ENCODE peak calls at places on chromosomes 2 and 18, in five cellular contexts. One of them, this sample, is unnamed.

GRCh38 chr2:195633974-195634373 is 23.1 kb upstream of the SLC39A10 start:
- DNase-seq in hippocampal formation: no peak
- DNase-seq in AG04450: no peak
- DNase-seq in GM13976: no peak
- DNase-seq in HuH-7: no peak
- DNase-seq in this sample: no peak

GRCh38 chr2:144456680-144457079 is 63.2 kb downstream of the ZEB2 start:
- DNase-seq in HuH-7: peak
- DNase-seq in hippocampal formation: no peak
- DNase-seq in AG04450: peak
- DNase-seq in GM13976: no peak
- DNase-seq in this sample: peak

GRCh38 chr2:169824373-169825333 is at the start of gene METTL5:
- DNase-seq in GM13976: peak
- DNase-seq in AG04450: peak
- DNase-seq in hippocampal formation: peak
- DNase-seq in HuH-7: peak
- DNase-seq in this sample: peak

GRCh38 chr2:26559044-26559405 is 81.1 kb upstream of the OTOF start:
- DNase-seq in GM13976: no peak
- DNase-seq in AG04450: no peak
- DNase-seq in HuH-7: no peak
- DNase-seq in hippocampal formation: no peak
- DNase-seq in this sample: no peak

GRCh38 chr2:229220254-229220653 is 50.8 kb downstream of the PID1 start:
- DNase-seq in GM13976: no peak
- DNase-seq in hippocampal formation: no peak
- DNase-seq in AG04450: no peak
- DNase-seq in HuH-7: no peak
- DNase-seq in this sample: no peak

GRCh38 chr2:8642332-8643078 is 39.4 kb upstream of the ID2 start:
- DNase-seq in GM13976: no peak
- DNase-seq in AG04450: no peak
- DNase-seq in HuH-7: no peak
- DNase-seq in hippocampal formation: no peak
- DNase-seq in this sample: no peak

GRCh38 chr2:8144131-8144631 is 537.7 kb upstream of the ID2 start:
- DNase-seq in GM13976: no peak
- DNase-seq in AG04450: no peak
- DNase-seq in HuH-7: no peak
- DNase-seq in hippocampal formation: no peak
- DNase-seq in this sample: no peak

GRCh38 chr2:200742426-200742825 is 69.3 kb upstream of the BZW1 start:
- DNase-seq in HuH-7: no peak
- DNase-seq in GM13976: no peak
- DNase-seq in hippocampal formation: no peak
- DNase-seq in AG04450: no peak
- DNase-seq in this sample: no peak

GRCh38 chr2:239026711-239027430 is 179.0 kb downstream of the TWIST2 start:
- DNase-seq in AG04450: no peak
- DNase-seq in HuH-7: no peak
- DNase-seq in hippocampal formation: no peak
- DNase-seq in GM13976: no peak
- DNase-seq in this sample: no peak

GRCh38 chr2:10393648-10393982 is 54.5 kb downstream of the ODC1 start:
- DNase-seq in GM13976: no peak
- DNase-seq in AG04450: no peak
- DNase-seq in HuH-7: no peak
- DNase-seq in hippocampal formation: no peak
- DNase-seq in this sample: no peak

GRCh38 chr2:98269274-98269673 is 77.0 kb upstream of the CNGA3 start:
- DNase-seq in HuH-7: peak
- DNase-seq in GM13976: peak
- DNase-seq in hippocampal formation: peak
- DNase-seq in AG04450: peak
- DNase-seq in this sample: peak

GRCh38 chr2:104758199-104758620 is 95.7 kb upstream of the POU3F3 start:
- DNase-seq in HuH-7: no peak
- DNase-seq in hippocampal formation: peak
- DNase-seq in GM13976: no peak
- DNase-seq in AG04450: no peak
- DNase-seq in this sample: peak

GRCh38 chr18:48676756-48677368 is 138.0 kb downstream of the CTIF start:
- DNase-seq in HuH-7: peak
- DNase-seq in GM13976: peak
- DNase-seq in hippocampal formation: peak
- DNase-seq in AG04450: no peak
- DNase-seq in this sample: peak

GRCh38 chr2:44776924-44777480 is 164.5 kb upstream of the SIX3 start:
- DNase-seq in AG04450: no peak
- DNase-seq in GM13976: no peak
- DNase-seq in hippocampal formation: no peak
- DNase-seq in HuH-7: no peak
- DNase-seq in this sample: no peak

GRCh38 chr2:47783491-47784330 is 766 bp downstream of the MSH6 start:
- DNase-seq in GM13976: peak
- DNase-seq in HuH-7: peak
- DNase-seq in AG04450: no peak
- DNase-seq in hippocampal formation: peak
- DNase-seq in this sample: peak

GRCh38 chr2:138959031-138959430 is 178.8 kb upstream of the NXPH2 start:
- DNase-seq in hippocampal formation: no peak
- DNase-seq in AG04450: no peak
- DNase-seq in HuH-7: no peak
- DNase-seq in GM13976: no peak
- DNase-seq in this sample: no peak

GRCh38 chr2:52416340-52416739 is 1351.3 kb upstream of the CHAC2 start:
- DNase-seq in AG04450: no peak
- DNase-seq in hippocampal formation: no peak
- DNase-seq in HuH-7: no peak
- DNase-seq in GM13976: no peak
- DNase-seq in this sample: no peak

GRCh38 chr2:71479261-71479660 is 25.9 kb downstream of the DYSF start:
- DNase-seq in HuH-7: no peak
- DNase-seq in GM13976: no peak
- DNase-seq in hippocampal formation: no peak
- DNase-seq in AG04450: no peak
- DNase-seq in this sample: no peak

GRCh38 chr2:190585000-190585678 is 50.6 kb upstream of the NEMP2 start:
- DNase-seq in hippocampal formation: no peak
- DNase-seq in AG04450: no peak
- DNase-seq in GM13976: no peak
- DNase-seq in HuH-7: no peak
- DNase-seq in this sample: no peak

GRCh38 chr2:230885467-230886130 is 20.9 kb downstream of the ITM2C start:
- DNase-seq in hippocampal formation: peak
- DNase-seq in AG04450: peak
- DNase-seq in GM13976: peak
- DNase-seq in HuH-7: no peak
- DNase-seq in this sample: peak

GRCh38 chr18:76433788-76434187 is 61.3 kb downstream of the ZNF516 start:
- DNase-seq in hippocampal formation: no peak
- DNase-seq in AG04450: no peak
- DNase-seq in GM13976: no peak
- DNase-seq in HuH-7: no peak
- DNase-seq in this sample: no peak

GRCh38 chr2:113707106-113707505 is 49.3 kb downstream of the SLC35F5 start:
- DNase-seq in GM13976: no peak
- DNase-seq in hippocampal formation: no peak
- DNase-seq in AG04450: no peak
- DNase-seq in HuH-7: no peak
- DNase-seq in this sample: no peak

GRCh38 chr2:71581015-71581414 is 127.7 kb downstream of the DYSF start:
- DNase-seq in hippocampal formation: no peak
- DNase-seq in AG04450: no peak
- DNase-seq in HuH-7: no peak
- DNase-seq in GM13976: no peak
- DNase-seq in this sample: peak

GRCh38 chr18:77098033-77098432 is 34.5 kb downstream of the MBP start:
- DNase-seq in GM13976: no peak
- DNase-seq in hippocampal formation: no peak
- DNase-seq in HuH-7: no peak
- DNase-seq in AG04450: no peak
- DNase-seq in this sample: peak

GRCh38 chr2:112000399-112001135 is 54.5 kb upstream of the TMEM87B start:
- DNase-seq in hippocampal formation: no peak
- DNase-seq in AG04450: no peak
- DNase-seq in HuH-7: no peak
- DNase-seq in GM13976: no peak
- DNase-seq in this sample: no peak

GRCh38 chr18:31500161-31500688 is 2.2 kb downstream of the DSG2 start:
- DNase-seq in GM13976: peak
- DNase-seq in AG04450: no peak
- DNase-seq in HuH-7: no peak
- DNase-seq in hippocampal formation: no peak
- DNase-seq in this sample: no peak

GRCh38 chr2:239058746-239059145 is 210.9 kb downstream of the TWIST2 start:
- DNase-seq in AG04450: no peak
- DNase-seq in hippocampal formation: no peak
- DNase-seq in HuH-7: no peak
- DNase-seq in GM13976: no peak
- DNase-seq in this sample: no peak

GRCh38 chr2:239035361-239035814 is 187.5 kb downstream of the TWIST2 start:
- DNase-seq in HuH-7: peak
- DNase-seq in AG04450: no peak
- DNase-seq in hippocampal formation: no peak
- DNase-seq in GM13976: peak
- DNase-seq in this sample: no peak

GRCh38 chr2:64260817-64261216 is 116.6 kb upstream of the PELI1 start:
- DNase-seq in GM13976: peak
- DNase-seq in AG04450: no peak
- DNase-seq in hippocampal formation: peak
- DNase-seq in HuH-7: no peak
- DNase-seq in this sample: no peak

GRCh38 chr2:197184959-197185586 is 125.5 kb downstream of the ANKRD44 start:
- DNase-seq in GM13976: no peak
- DNase-seq in hippocampal formation: no peak
- DNase-seq in HuH-7: no peak
- DNase-seq in AG04450: no peak
- DNase-seq in this sample: peak

GRCh38 chr2:224263571-224264043 is 138.3 kb downstream of the FAM124B start:
- DNase-seq in HuH-7: no peak
- DNase-seq in hippocampal formation: no peak
- DNase-seq in GM13976: no peak
- DNase-seq in AG04450: no peak
- DNase-seq in this sample: no peak

GRCh38 chr2:6401301-6401700 is 464.4 kb downstream of the CMPK2 start:
- DNase-seq in AG04450: peak
- DNase-seq in hippocampal formation: no peak
- DNase-seq in HuH-7: no peak
- DNase-seq in GM13976: no peak
- DNase-seq in this sample: no peak

GRCh38 chr2:37378411-37378810 is 34.0 kb downstream of the QPCT start:
- DNase-seq in GM13976: no peak
- DNase-seq in hippocampal formation: no peak
- DNase-seq in HuH-7: no peak
- DNase-seq in AG04450: no peak
- DNase-seq in this sample: peak

GRCh38 chr2:162073776-162074578 is at the start of gene DPP4:
- DNase-seq in HuH-7: peak
- DNase-seq in hippocampal formation: no peak
- DNase-seq in GM13976: peak
- DNase-seq in AG04450: no peak
- DNase-seq in this sample: no peak

GRCh38 chr2:191401287-191401686 is 156.1 kb downstream of the MYO1B start:
- DNase-seq in hippocampal formation: no peak
- DNase-seq in HuH-7: peak
- DNase-seq in GM13976: no peak
- DNase-seq in AG04450: no peak
- DNase-seq in this sample: peak

GRCh38 chr18:57427429-57428181 is 7.6 kb upstream of the ONECUT2 start:
- DNase-seq in HuH-7: no peak
- DNase-seq in hippocampal formation: no peak
- DNase-seq in AG04450: no peak
- DNase-seq in GM13976: peak
- DNase-seq in this sample: no peak

GRCh38 chr2:239339726-239340654 is 60.8 kb downstream of the HDAC4 start:
- DNase-seq in hippocampal formation: no peak
- DNase-seq in GM13976: peak
- DNase-seq in HuH-7: no peak
- DNase-seq in AG04450: no peak
- DNase-seq in this sample: no peak

GRCh38 chr2:45700407-45701013 is 49.0 kb downstream of the PRKCE start:
- DNase-seq in AG04450: no peak
- DNase-seq in HuH-7: no peak
- DNase-seq in hippocampal formation: no peak
- DNase-seq in GM13976: no peak
- DNase-seq in this sample: no peak

GRCh38 chr2:101396352-101396717 is 9.0 kb upstream of the CREG2 start:
- DNase-seq in hippocampal formation: no peak
- DNase-seq in AG04450: peak
- DNase-seq in GM13976: no peak
- DNase-seq in HuH-7: no peak
- DNase-seq in this sample: peak